ENCODE peak calls at places on chromosomes 13 and 19, in eight cellular contexts. A is sigmoid colon; X is GM12864; I is upper lobe of right lung; U is Calu3; Z is CD4-positive, alpha-beta memory T cell; Q is ureter; V is foreskin fibroblast. F is an unnamed sample.

GRCh38 chr19:18895038-18895827 is 725 bp downstream of the CERS1 start:
- DNase-seq in I (no peak), X (no peak), V (peak), A (no peak), Z (peak), U (peak), Q (no peak), F (peak)

GRCh38 chr13:102721800-102722231 is 27.0 kb upstream of the METTL21C start:
- DNase-seq in Q (no peak), V (peak), Z (no peak), I (no peak), A (no peak), U (no peak), X (no peak), F (peak)

GRCh38 chr19:31408460-31409124 is 59.4 kb upstream of the TSHZ3 start:
- DNase-seq in I (no peak), U (no peak), A (no peak), Q (no peak), V (peak), X (no peak), Z (no peak), F (peak)

GRCh38 chr19:1967087-1967608 is 26.2 kb downstream of the CSNK1G2 start:
- DNase-seq in U (no peak), A (no peak), X (no peak), V (no peak), Z (peak), I (no peak), Q (no peak), F (no peak)

GRCh38 chr19:43562698-43563241 is 12.6 kb downstream of the XRCC1 start:
- DNase-seq in Q (peak), A (peak), X (peak), Z (peak), I (peak), U (no peak), V (peak), F (peak)

GRCh38 chr19:6092329-6093286 is 17.7 kb downstream of the RFX2 start:
- DNase-seq in A (peak), Q (peak), I (peak), V (peak), X (no peak), Z (no peak), U (peak), F (peak)

GRCh38 chr19:57708641-57709354 is at the start of gene ZNF154:
- DNase-seq in U (no peak), X (peak), I (peak), V (peak), Z (no peak), A (peak), Q (peak), F (peak)

GRCh38 chr19:10352764-10353671 is 13.6 kb upstream of the ICAM3 start:
- DNase-seq in Q (peak), V (no peak), Z (no peak), I (no peak), A (peak), X (no peak), U (no peak), F (no peak)

GRCh38 chr19:48568345-48568886 is 16.4 kb downstream of the SULT2B1 start:
- DNase-seq in I (peak), X (no peak), Q (peak), A (peak), V (peak), U (peak), Z (no peak), F (peak)

GRCh38 chr19:18173572-18174294 is at the start of gene IFI30:
- DNase-seq in Q (peak), I (peak), V (peak), U (peak), A (peak), X (peak), Z (peak), F (peak)

GRCh38 chr13:49348748-49349147 is 95.1 kb downstream of the CAB39L start:
- DNase-seq in V (no peak), I (no peak), Z (no peak), U (no peak), X (no peak), A (no peak), Q (no peak), F (no peak)

GRCh38 chr13:86601351-86601750 is 802.1 kb upstream of the SLITRK6 start:
- DNase-seq in V (no peak), U (no peak), Q (no peak), I (no peak), Z (no peak), X (no peak), A (no peak), F (no peak)

GRCh38 chr13:21365574-21365973 is 93.5 kb downstream of the ZDHHC20 start:
- DNase-seq in V (no peak), A (no peak), I (peak), X (no peak), Z (no peak), U (no peak), Q (no peak), F (no peak)

GRCh38 chr13:113105032-113105993 is at the start of gene F7:
- DNase-seq in Q (no peak), Z (no peak), I (no peak), A (no peak), X (no peak), U (no peak), V (peak), F (no peak)

GRCh38 chr13:59166174-59166573 is 997.6 kb downstream of the DIAPH3 start:
- DNase-seq in U (no peak), X (no peak), A (no peak), V (no peak), Q (no peak), I (no peak), Z (no peak), F (no peak)

F was measured in GM03348.